ENCODE peak calls at places on chromosomes 5 and 9, in seven cellular contexts. Y is GM12865; F is activated CD8-positive, alpha-beta T cell treated with anti-CD3 and anti-CD28 coated beads for 36 hours; D is cardiac fibroblast; I is OCI-LY7; B is HFFc6; C is Peyer's patch. V is an unnamed sample.

GRCh38 chr9:27145143-27145542 is 36.1 kb downstream of the TEK start:
- DNase-seq in Y (no peak), F (no peak), D (no peak), I (no peak), B (no peak), C (no peak), V (no peak)

GRCh38 chr9:5493597-5494511 is 16.5 kb upstream of the PDCD1LG2 start:
- DNase-seq in Y (peak; percentile 95), F (peak; percentile 38), D (peak; percentile 95), I (peak; percentile 24), B (peak; percentile 90), C (peak; percentile 55), V (peak; percentile 66)

GRCh38 chr5:133292300-133292699 is 240.5 kb downstream of the HSPA4 start:
- DNase-seq in Y (no peak), F (peak; percentile 42), D (no peak), I (no peak), B (no peak), C (no peak), V (no peak)

GRCh38 chr5:35202319-35203111 is 27.8 kb downstream of the PRLR start:
- DNase-seq in Y (peak; percentile 70), F (peak; percentile 70), D (peak; percentile 64), I (peak; percentile 37), B (peak; percentile 63), C (peak; percentile 85), V (peak; percentile 29)

GRCh38 chr5:122870219-122870856 is 24.9 kb downstream of the SNX24 start:
- DNase-seq in Y (no peak), F (no peak), D (peak; percentile 48), I (no peak), B (peak; percentile 66), C (no peak), V (no peak)

GRCh38 chr5:174642816-174643405 is 81.5 kb upstream of the MSX2 start:
- DNase-seq in Y (no peak), F (no peak), D (no peak), I (no peak), B (no peak), C (no peak), V (no peak)

GRCh38 chr5:175715627-175716522 is 58.0 kb downstream of the HRH2 start:
- DNase-seq in Y (no peak), F (no peak), D (no peak), I (no peak), B (no peak), C (peak; percentile 18), V (no peak)

GRCh38 chr5:2102821-2103776 is 220.4 kb upstream of the IRX4 start:
- DNase-seq in Y (no peak), F (no peak), D (no peak), I (no peak), B (no peak), C (no peak), V (no peak)

GRCh38 chr5:1643651-1644392 is 120.1 kb upstream of the LPCAT1 start:
- DNase-seq in Y (no peak), F (no peak), D (peak; percentile 33), I (no peak), B (peak; percentile 4), C (no peak), V (peak; percentile 24)

GRCh38 chr5:62538017-62538942 is 40.3 kb upstream of the LRRC70 start:
- DNase-seq in Y (peak; percentile 27), F (no peak), D (peak; percentile 98), I (no peak), B (peak; percentile 90), C (no peak), V (no peak)

GRCh38 chr5:146359836-146360235 is 21.2 kb downstream of the POU4F3 start:
- DNase-seq in Y (no peak), F (no peak), D (no peak), I (no peak), B (no peak), C (no peak), V (no peak)

GRCh38 chr9:115637661-115638060 is 515.9 kb upstream of the PAPPA start:
- DNase-seq in Y (no peak), F (no peak), D (no peak), I (no peak), B (no peak), C (no peak), V (no peak)

GRCh38 chr5:88889165-88890069 is 6.4 kb upstream of the MEF2C start:
- DNase-seq in Y (peak; percentile 86), F (no peak), D (peak; percentile 56), I (no peak), B (no peak), C (peak; percentile 70), V (peak; percentile 59)
- TF ChIP-seq CTCF in Y (no peak), F (no peak), D (no peak), I (no peak), B (no peak), C (no peak), V (no peak)

DNA sequence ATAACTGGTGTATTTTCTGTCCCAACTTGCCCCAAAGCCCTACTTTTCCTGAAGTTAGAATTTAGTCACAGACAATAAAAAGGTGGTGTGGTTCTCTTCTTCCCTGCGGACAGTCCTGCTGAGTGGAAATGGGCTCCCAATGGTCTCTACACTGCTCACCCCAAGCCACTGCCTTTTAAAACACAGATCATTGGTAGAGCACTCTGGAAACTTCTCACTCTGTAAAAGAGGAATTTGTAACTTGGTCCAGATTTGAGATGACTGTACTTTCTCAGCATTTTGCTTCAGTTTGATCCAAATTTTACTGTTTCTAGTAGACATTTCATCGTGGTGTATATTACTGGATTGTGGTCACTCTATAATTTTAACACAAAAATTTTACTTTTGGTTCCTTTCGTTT is 80.3 kb upstream of the ROR2 start:
- DNase-seq in Y (no peak), F (no peak), D (no peak), I (no peak), B (no peak), C (no peak), V (peak; percentile 39)
- TF ChIP-seq CTCF in Y (no peak), F (no peak), D (no peak), I (no peak), B (no peak), C (no peak), V (no peak)

GRCh38 chr5:3593771-3594513 is 1.7 kb upstream of the IRX1 start:
- DNase-seq in Y (no peak), F (no peak), D (no peak), I (no peak), B (no peak), C (peak; percentile 6), V (peak; percentile 27)

GRCh38 chr5:3592298-3592697 is 3.3 kb upstream of the IRX1 start:
- DNase-seq in Y (no peak), F (no peak), D (no peak), I (no peak), B (no peak), C (peak; percentile 30), V (peak; percentile 27)

GRCh38 chr5:3590253-3590966 is 5.2 kb upstream of the IRX1 start:
- DNase-seq in Y (no peak), F (no peak), D (no peak), I (no peak), B (no peak), C (peak; percentile 18), V (no peak)

GRCh38 chr5:3594514-3595101 is 1.0 kb upstream of the IRX1 start:
- DNase-seq in Y (no peak), F (no peak), D (no peak), I (no peak), B (no peak), C (peak; percentile 30), V (no peak)

GRCh38 chr5:3590967-3591900 is 4.4 kb upstream of the IRX1 start:
- DNase-seq in Y (no peak), F (no peak), D (no peak), I (no peak), B (no peak), C (peak; percentile 28), V (no peak)
- TF ChIP-seq CTCF in Y (no peak), F (no peak), D (no peak), I (no peak), B (no peak), C (no peak), V (no peak)

GRCh38 chr5:61330879-61331406 is 1.1 kb upstream of the ZSWIM6 start:
- DNase-seq in Y (peak; percentile 83), F (peak; percentile 73), D (peak; percentile 77), I (peak; percentile 4), B (peak; percentile 73), C (peak; percentile 90), V (peak; percentile 51)
- TF ChIP-seq CTCF in Y (peak; percentile 32), F (peak; percentile 49), D (peak; percentile 26), I (no peak), B (peak; percentile 75), C (peak; percentile 36), V (peak; percentile 38)

GRCh38 chr9:136667217-136667939 is 4.7 kb downstream of the EGFL7 start:
- DNase-seq in Y (no peak), F (no peak), D (no peak), I (no peak), B (no peak), C (no peak), V (no peak)

GRCh38 chr9:136664799-136665082 is 2.0 kb downstream of the EGFL7 start:
- DNase-seq in Y (no peak), F (no peak), D (no peak), I (no peak), B (no peak), C (no peak), V (no peak)

GRCh38 chr9:136666364-136667216 is 3.9 kb downstream of the EGFL7 start:
- DNase-seq in Y (no peak), F (no peak), D (no peak), I (no peak), B (no peak), C (no peak), V (no peak)

GRCh38 chr9:136665111-136665703 is 2.5 kb downstream of the EGFL7 start:
- DNase-seq in Y (no peak), F (peak; percentile 46), D (no peak), I (no peak), B (no peak), C (no peak), V (peak; percentile 76)

GRCh38 chr9:136665704-136666363 is 3.1 kb downstream of the EGFL7 start:
- DNase-seq in Y (no peak), F (no peak), D (no peak), I (no peak), B (no peak), C (no peak), V (peak; percentile 69)
- TF ChIP-seq CTCF in Y (no peak), F (no peak), D (no peak), I (no peak), B (no peak), C (no peak), V (no peak)

GRCh38 chr9:109968702-109969450 is 188.9 kb downstream of the PALM2AKAP2 start:
- DNase-seq in Y (peak; percentile 58), F (no peak), D (peak; percentile 44), I (peak; percentile 79), B (peak; percentile 35), C (no peak), V (no peak)
- TF ChIP-seq CTCF in Y (peak; percentile 15), F (no peak), D (peak; percentile 34), I (peak; percentile 80), B (peak; percentile 38), C (no peak), V (peak; percentile 33)

V was measured in GM13976.